ENCODE peak calls at places on chromosomes 2 and 18, in four cellular contexts. One of them, this sample, is unnamed.

GRCh38 chr2:49619804-49620203 is 465.5 kb upstream of the FSHR start:
- DNase-seq in ovary: no peak
- DNase-seq in epithelial cell of esophagus: peak; percentile 2
- DNase-seq in brain microvascular endothelial cell: no peak
- DNase-seq in this sample: no peak

GRCh38 chr2:181686566-181687185 is 6.4 kb upstream of the NEUROD1 start:
- DNase-seq in epithelial cell of esophagus: no peak
- DNase-seq in ovary: no peak
- DNase-seq in brain microvascular endothelial cell: no peak
- DNase-seq in this sample: no peak

GRCh38 chr18:46071615-46071893 is 506 bp downstream of the PSTPIP2 start:
- DNase-seq in epithelial cell of esophagus: no peak
- DNase-seq in brain microvascular endothelial cell: no peak
- DNase-seq in ovary: no peak
- DNase-seq in this sample: no peak

GRCh38 chr2:67423489-67423888 is 26.4 kb downstream of the ETAA1 start:
- DNase-seq in brain microvascular endothelial cell: no peak
- DNase-seq in epithelial cell of esophagus: no peak
- DNase-seq in ovary: no peak
- DNase-seq in this sample: no peak

GRCh38 chr2:106581755-106582430 is 94.7 kb downstream of the CD8B2 start:
- DNase-seq in brain microvascular endothelial cell: peak; percentile 79
- DNase-seq in ovary: peak; percentile 44
- DNase-seq in epithelial cell of esophagus: peak; percentile 53
- DNase-seq in this sample: peak; percentile 65

GRCh38 chr2:145012806-145013205 is 492.9 kb upstream of the ZEB2 start:
- DNase-seq in ovary: no peak
- DNase-seq in epithelial cell of esophagus: peak; percentile 4
- DNase-seq in brain microvascular endothelial cell: no peak
- DNase-seq in this sample: no peak

GRCh38 chr2:119196301-119197124 is 27.1 kb upstream of the STEAP3 start:
- DNase-seq in brain microvascular endothelial cell: no peak
- DNase-seq in epithelial cell of esophagus: peak; percentile 85
- DNase-seq in ovary: no peak
- DNase-seq in this sample: peak; percentile 47

GRCh38 chr2:210671065-210671464 is 114.7 kb downstream of the CPS1 start:
- DNase-seq in brain microvascular endothelial cell: no peak
- DNase-seq in ovary: no peak
- DNase-seq in epithelial cell of esophagus: no peak
- DNase-seq in this sample: no peak

GRCh38 chr2:226791487-226792081 is 8.0 kb downstream of the IRS1 start:
- DNase-seq in epithelial cell of esophagus: peak; percentile 88
- DNase-seq in brain microvascular endothelial cell: peak; percentile 73
- DNase-seq in ovary: peak; percentile 90
- DNase-seq in this sample: peak; percentile 89

GRCh38 chr2:226790006-226790405 is 9.6 kb downstream of the IRS1 start:
- DNase-seq in ovary: no peak
- DNase-seq in brain microvascular endothelial cell: no peak
- DNase-seq in epithelial cell of esophagus: no peak
- DNase-seq in this sample: peak; percentile 51

GRCh38 chr2:226791056-226791486 is 8.5 kb downstream of the IRS1 start:
- DNase-seq in ovary: peak; percentile 69
- DNase-seq in epithelial cell of esophagus: peak; percentile 50
- DNase-seq in brain microvascular endothelial cell: peak; percentile 59
- DNase-seq in this sample: peak; percentile 66

GRCh38 chr2:226788881-226789485 is 10.6 kb downstream of the IRS1 start:
- DNase-seq in epithelial cell of esophagus: no peak
- DNase-seq in brain microvascular endothelial cell: no peak
- DNase-seq in ovary: no peak
- DNase-seq in this sample: no peak

DNA sequence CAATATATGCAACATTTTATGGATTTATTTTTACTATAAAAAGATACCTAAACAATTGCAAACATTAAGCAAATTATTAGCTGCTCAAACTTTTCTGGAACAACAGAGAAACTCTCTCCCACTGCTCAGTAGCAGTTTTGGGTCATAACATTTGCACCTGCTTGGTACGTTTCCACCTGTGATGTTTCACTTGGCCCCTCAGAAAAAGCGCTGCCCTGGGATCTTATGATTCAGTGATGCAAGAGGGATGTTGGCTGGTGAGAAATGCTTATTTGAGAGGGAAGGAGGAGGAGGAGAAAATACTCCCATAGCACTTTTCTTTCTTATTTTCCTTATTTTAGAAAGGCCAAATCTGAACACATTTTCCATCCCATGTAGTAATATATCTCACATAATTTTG is 9.2 kb downstream of the IRS1 start:
- DNase-seq in brain microvascular endothelial cell: no peak
- DNase-seq in ovary: no peak
- DNase-seq in epithelial cell of esophagus: no peak
- DNase-seq in this sample: no peak
- H3K4me3 ChIP-seq in brain microvascular endothelial cell: no peak overlapping the region
- H3K4me3 ChIP-seq in ovary: peak overlapping the region; percentile 93
- H3K4me3 ChIP-seq in epithelial cell of esophagus: peak overlapping the region; percentile 56
- H3K4me3 ChIP-seq in this sample: no peak overlapping the region

DNA sequence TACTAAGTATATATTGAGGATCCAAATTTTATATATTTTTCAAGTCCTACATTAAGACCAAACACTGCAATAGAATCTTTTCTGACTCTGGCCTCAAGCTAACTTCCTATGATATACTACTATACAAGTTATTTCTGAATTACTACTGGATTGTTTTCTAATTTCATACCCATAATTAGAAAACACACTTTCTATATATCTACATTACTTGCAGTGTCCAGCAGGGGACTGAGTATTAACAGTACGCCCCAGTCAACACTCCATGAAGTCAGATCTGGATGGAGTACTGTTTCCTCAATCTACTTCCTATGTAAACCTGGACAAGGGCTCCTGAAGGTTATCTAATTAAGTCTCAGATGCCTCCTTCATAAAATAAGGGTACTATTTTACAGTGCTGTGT is 26.5 kb downstream of the RMP24 start:
- DNase-seq in ovary: no peak
- DNase-seq in brain microvascular endothelial cell: no peak
- DNase-seq in epithelial cell of esophagus: peak; percentile 27
- DNase-seq in this sample: peak; percentile 19
- TF ChIP-seq CTCF in ovary: no peak
- TF ChIP-seq CTCF in brain microvascular endothelial cell: peak; percentile 57
- TF ChIP-seq CTCF in epithelial cell of esophagus: peak; percentile 50
- TF ChIP-seq CTCF in this sample: peak; percentile 46

GRCh38 chr18:23240609-23240930 is 105.3 kb downstream of the CABLES1 start:
- DNase-seq in brain microvascular endothelial cell: no peak
- DNase-seq in ovary: no peak
- DNase-seq in epithelial cell of esophagus: no peak
- DNase-seq in this sample: no peak

GRCh38 chr18:23238651-23239349 is 103.5 kb downstream of the CABLES1 start:
- DNase-seq in epithelial cell of esophagus: no peak
- DNase-seq in brain microvascular endothelial cell: peak; percentile 21
- DNase-seq in ovary: no peak
- DNase-seq in this sample: peak; percentile 46

GRCh38 chr18:23239350-23239692 is 104.0 kb downstream of the CABLES1 start:
- DNase-seq in epithelial cell of esophagus: no peak
- DNase-seq in ovary: no peak
- DNase-seq in brain microvascular endothelial cell: no peak
- DNase-seq in this sample: no peak

GRCh38 chr18:23238152-23238531 is 102.9 kb downstream of the CABLES1 start:
- DNase-seq in ovary: peak; percentile 53
- DNase-seq in epithelial cell of esophagus: no peak
- DNase-seq in brain microvascular endothelial cell: peak; percentile 49
- DNase-seq in this sample: peak; percentile 91

DNA sequence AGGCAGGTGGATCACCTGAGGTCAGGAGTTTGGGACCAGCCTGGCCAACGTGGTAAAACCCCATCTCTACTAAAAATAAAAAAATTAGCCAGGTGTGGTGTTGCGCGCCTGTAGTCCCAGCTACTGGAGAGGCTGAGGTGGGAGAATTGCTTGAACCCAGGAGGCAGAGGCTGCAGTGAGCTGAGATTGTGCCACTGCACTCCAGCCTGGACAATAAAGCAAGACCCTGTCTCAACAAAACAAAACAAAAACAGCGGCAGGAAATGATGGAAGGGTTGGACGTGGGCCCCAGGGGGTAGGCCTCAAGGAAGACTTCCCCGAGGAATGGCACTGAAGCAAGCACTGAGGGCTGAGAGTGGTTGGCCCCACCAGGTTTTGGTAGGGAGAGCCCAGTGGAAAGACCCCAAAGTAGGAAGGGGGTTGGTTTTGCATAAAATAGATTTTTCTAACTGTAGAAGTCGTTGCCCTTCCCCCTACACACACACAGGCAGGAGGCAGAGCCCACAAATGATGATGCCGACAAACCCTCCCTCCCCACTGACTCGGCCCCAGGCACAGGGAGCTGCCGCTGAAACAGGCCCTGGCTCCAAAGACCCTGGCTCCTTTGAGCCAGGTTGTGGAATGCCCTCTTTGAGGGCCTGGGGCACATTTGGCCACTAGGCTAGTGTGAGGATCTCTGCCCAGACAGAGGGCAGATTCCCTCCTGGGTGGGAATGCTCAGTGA is 104.8 kb downstream of the CABLES1 start:
- DNase-seq in epithelial cell of esophagus: no peak
- DNase-seq in ovary: no peak
- DNase-seq in brain microvascular endothelial cell: no peak
- DNase-seq in this sample: no peak
- H3K4me3 ChIP-seq in epithelial cell of esophagus: no peak overlapping the region
- H3K4me3 ChIP-seq in ovary: no peak overlapping the region
- H3K4me3 ChIP-seq in brain microvascular endothelial cell: no peak overlapping the region
- H3K4me3 ChIP-seq in this sample: no peak overlapping the region

GRCh38 chr2:236608308-236608564 is 38.6 kb downstream of the ACKR3 start:
- DNase-seq in epithelial cell of esophagus: no peak
- DNase-seq in ovary: no peak
- DNase-seq in brain microvascular endothelial cell: no peak
- DNase-seq in this sample: no peak

GRCh38 chr2:236608710-236609109 is 39.1 kb downstream of the ACKR3 start:
- DNase-seq in ovary: no peak
- DNase-seq in brain microvascular endothelial cell: no peak
- DNase-seq in epithelial cell of esophagus: no peak
- DNase-seq in this sample: no peak

GRCh38 chr2:236606023-236606422 is 36.4 kb downstream of the ACKR3 start:
- DNase-seq in epithelial cell of esophagus: no peak
- DNase-seq in ovary: no peak
- DNase-seq in brain microvascular endothelial cell: no peak
- DNase-seq in this sample: no peak

GRCh38 chr2:236604971-236605734 is 35.5 kb downstream of the ACKR3 start:
- DNase-seq in ovary: no peak
- DNase-seq in brain microvascular endothelial cell: no peak
- DNase-seq in epithelial cell of esophagus: no peak
- DNase-seq in this sample: no peak

DNA sequence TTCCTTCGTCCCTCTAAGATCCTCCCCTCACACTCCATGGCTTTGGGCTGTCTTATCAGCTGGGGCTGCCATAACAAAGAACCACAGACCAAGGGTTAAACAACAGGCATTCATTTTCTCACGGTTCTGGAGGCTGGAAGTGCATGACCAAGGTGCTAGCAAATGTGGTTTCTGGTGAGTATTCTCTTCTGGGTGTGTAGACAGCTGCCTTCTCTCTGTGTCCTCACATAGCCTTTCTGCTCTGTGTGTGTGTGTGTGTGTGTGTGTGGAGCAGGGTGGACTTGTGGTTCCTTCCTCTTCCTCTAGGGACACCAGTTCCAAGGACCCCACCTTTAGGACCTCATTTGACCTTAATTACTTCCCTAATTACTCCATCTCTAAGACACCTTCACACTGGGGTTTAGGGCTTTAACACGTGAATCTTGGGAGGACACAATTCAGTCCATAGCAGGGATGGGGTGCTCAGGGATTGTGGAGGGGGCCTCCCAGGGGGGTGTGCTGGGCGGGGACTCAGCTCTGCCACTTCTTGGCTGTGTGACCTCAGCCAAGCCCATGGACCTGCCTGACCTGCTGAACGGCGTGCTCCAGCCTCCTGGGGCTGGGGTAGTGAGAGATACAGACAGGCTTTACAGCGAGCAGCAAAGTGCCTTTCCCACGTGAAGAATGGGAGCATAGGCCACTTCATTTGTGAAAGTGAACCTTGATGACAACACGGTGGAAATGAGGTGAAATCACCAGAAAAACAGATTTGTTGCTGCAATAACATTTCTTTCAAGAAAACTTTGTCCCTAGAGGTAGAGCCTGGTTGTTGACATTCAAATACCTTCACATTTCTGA is 38.1 kb downstream of the ACKR3 start:
- DNase-seq in brain microvascular endothelial cell: peak; percentile 88
- DNase-seq in ovary: no peak
- DNase-seq in epithelial cell of esophagus: peak; percentile 61
- DNase-seq in this sample: peak; percentile 3
- TF ChIP-seq CTCF in brain microvascular endothelial cell: peak; percentile 53
- TF ChIP-seq CTCF in ovary: no peak
- TF ChIP-seq CTCF in epithelial cell of esophagus: no peak
- TF ChIP-seq CTCF in this sample: no peak

This sample was measured in cardiac fibroblast.